ENCODE peak calls at places on chromosomes 11 and 22, in six cellular contexts. One of them, this sample, is unnamed.

GRCh38 chr11:2837096-2837601 is 48.4 kb downstream of the CDKN1C start:
- DNase-seq in foreskin fibroblast: peak; percentile 28
- DNase-seq in astrocyte: no peak
- DNase-seq in fibroblast of mammary gland: no peak
- DNase-seq in hepatocyte: peak; percentile 96
- DNase-seq in mesenchymal stem cell: peak; percentile 81
- DNase-seq in this sample: no peak

GRCh38 chr22:43582394-43582793 is 170.6 kb downstream of the MPPED1 start:
- DNase-seq in foreskin fibroblast: no peak
- DNase-seq in astrocyte: no peak
- DNase-seq in fibroblast of mammary gland: no peak
- DNase-seq in hepatocyte: no peak
- DNase-seq in mesenchymal stem cell: no peak
- DNase-seq in this sample: no peak

GRCh38 chr22:17371446-17371845 is 2.2 kb downstream of the CECR2 start:
- DNase-seq in foreskin fibroblast: no peak
- DNase-seq in astrocyte: no peak
- DNase-seq in fibroblast of mammary gland: no peak
- DNase-seq in hepatocyte: no peak
- DNase-seq in mesenchymal stem cell: no peak
- DNase-seq in this sample: no peak

GRCh38 chr11:20050551-20051333 is 109.5 kb downstream of the DBX1 start:
- DNase-seq in foreskin fibroblast: no peak
- DNase-seq in astrocyte: peak; percentile 86
- DNase-seq in fibroblast of mammary gland: no peak
- DNase-seq in hepatocyte: no peak
- DNase-seq in mesenchymal stem cell: no peak
- DNase-seq in this sample: no peak

GRCh38 chr11:46590740-46591606 is 2.9 kb downstream of the AMBRA1 start:
- DNase-seq in foreskin fibroblast: no peak
- DNase-seq in astrocyte: no peak
- DNase-seq in fibroblast of mammary gland: no peak
- DNase-seq in hepatocyte: no peak
- DNase-seq in mesenchymal stem cell: no peak
- DNase-seq in this sample: peak; percentile 56

GRCh38 chr11:120694706-120695105 is 183.2 kb downstream of the GRIK4 start:
- DNase-seq in foreskin fibroblast: no peak
- DNase-seq in astrocyte: no peak
- DNase-seq in fibroblast of mammary gland: no peak
- DNase-seq in hepatocyte: no peak
- DNase-seq in mesenchymal stem cell: no peak
- DNase-seq in this sample: no peak

GRCh38 chr11:109960831-109961230 is 132.4 kb upstream of the ZC3H12C start:
- DNase-seq in foreskin fibroblast: peak; percentile 86
- DNase-seq in astrocyte: peak; percentile 80
- DNase-seq in fibroblast of mammary gland: peak; percentile 96
- DNase-seq in hepatocyte: peak; percentile 22
- DNase-seq in mesenchymal stem cell: peak; percentile 89
- DNase-seq in this sample: no peak

GRCh38 chr11:134372536-134372935 is 39.5 kb downstream of the B3GAT1 start:
- DNase-seq in foreskin fibroblast: no peak
- DNase-seq in astrocyte: no peak
- DNase-seq in fibroblast of mammary gland: no peak
- DNase-seq in hepatocyte: no peak
- DNase-seq in mesenchymal stem cell: no peak
- DNase-seq in this sample: no peak

GRCh38 chr11:36399236-36399635 is 103.1 kb downstream of the PRR5L start:
- DNase-seq in foreskin fibroblast: no peak
- DNase-seq in astrocyte: no peak
- DNase-seq in fibroblast of mammary gland: no peak
- DNase-seq in hepatocyte: no peak
- DNase-seq in mesenchymal stem cell: no peak
- DNase-seq in this sample: no peak

GRCh38 chr11:12761029-12761428 is 86.8 kb downstream of the TEAD1 start:
- DNase-seq in foreskin fibroblast: peak; percentile 46
- DNase-seq in astrocyte: no peak
- DNase-seq in fibroblast of mammary gland: peak; percentile 53
- DNase-seq in hepatocyte: no peak
- DNase-seq in mesenchymal stem cell: peak; percentile 52
- DNase-seq in this sample: peak; percentile 65

GRCh38 chr22:19761022-19761499 is 483 bp downstream of the TBX1 start:
- DNase-seq in foreskin fibroblast: no peak
- DNase-seq in astrocyte: no peak
- DNase-seq in fibroblast of mammary gland: no peak
- DNase-seq in hepatocyte: no peak
- DNase-seq in mesenchymal stem cell: no peak
- DNase-seq in this sample: no peak

GRCh38 chr11:45665206-45665932 is at the start of gene CHST1:
- DNase-seq in foreskin fibroblast: peak; percentile 28
- DNase-seq in astrocyte: peak; percentile 2
- DNase-seq in fibroblast of mammary gland: no peak
- DNase-seq in hepatocyte: peak; percentile 62
- DNase-seq in mesenchymal stem cell: peak; percentile 40
- DNase-seq in this sample: peak; percentile 51

GRCh38 chr22:24321999-24322398 is 51.4 kb downstream of the SPECC1L start:
- DNase-seq in foreskin fibroblast: no peak
- DNase-seq in astrocyte: no peak
- DNase-seq in fibroblast of mammary gland: no peak
- DNase-seq in hepatocyte: no peak
- DNase-seq in mesenchymal stem cell: no peak
- DNase-seq in this sample: no peak
- H3K4me3 ChIP-seq in foreskin fibroblast: no peak overlapping the region
- H3K4me3 ChIP-seq in astrocyte: no peak overlapping the region
- H3K4me3 ChIP-seq in fibroblast of mammary gland: no peak overlapping the region
- H3K4me3 ChIP-seq in hepatocyte: no peak overlapping the region
- H3K4me3 ChIP-seq in mesenchymal stem cell: peak overlapping the region; percentile 5
- H3K4me3 ChIP-seq in this sample: no peak overlapping the region

GRCh38 chr11:64372802-64373597 is 14.0 kb downstream of the RPS6KA4 start:
- DNase-seq in foreskin fibroblast: no peak
- DNase-seq in astrocyte: no peak
- DNase-seq in fibroblast of mammary gland: peak; percentile 37
- DNase-seq in hepatocyte: no peak
- DNase-seq in mesenchymal stem cell: no peak
- DNase-seq in this sample: no peak
- H3K4me3 ChIP-seq in foreskin fibroblast: no peak overlapping the region
- H3K4me3 ChIP-seq in astrocyte: no peak overlapping the region
- H3K4me3 ChIP-seq in fibroblast of mammary gland: no peak overlapping the region
- H3K4me3 ChIP-seq in hepatocyte: no peak overlapping the region
- H3K4me3 ChIP-seq in mesenchymal stem cell: no peak overlapping the region
- H3K4me3 ChIP-seq in this sample: no peak overlapping the region

GRCh38 chr22:32044477-32044876 is 1.4 kb downstream of the SLC5A1 start:
- DNase-seq in foreskin fibroblast: no peak
- DNase-seq in astrocyte: no peak
- DNase-seq in fibroblast of mammary gland: no peak
- DNase-seq in hepatocyte: no peak
- DNase-seq in mesenchymal stem cell: no peak
- DNase-seq in this sample: no peak

GRCh38 chr22:32043391-32043790 is 330 bp downstream of the SLC5A1 start:
- DNase-seq in foreskin fibroblast: no peak
- DNase-seq in astrocyte: no peak
- DNase-seq in fibroblast of mammary gland: no peak
- DNase-seq in hepatocyte: no peak
- DNase-seq in mesenchymal stem cell: no peak
- DNase-seq in this sample: no peak

GRCh38 chr22:32044913-32045312 is 1.9 kb downstream of the SLC5A1 start:
- DNase-seq in foreskin fibroblast: no peak
- DNase-seq in astrocyte: no peak
- DNase-seq in fibroblast of mammary gland: peak; percentile 7
- DNase-seq in hepatocyte: peak; percentile 26
- DNase-seq in mesenchymal stem cell: no peak
- DNase-seq in this sample: no peak

GRCh38 chr22:32040324-32040904 is 2.6 kb upstream of the SLC5A1 start:
- DNase-seq in foreskin fibroblast: no peak
- DNase-seq in astrocyte: no peak
- DNase-seq in fibroblast of mammary gland: no peak
- DNase-seq in hepatocyte: no peak
- DNase-seq in mesenchymal stem cell: no peak
- DNase-seq in this sample: no peak

DNA sequence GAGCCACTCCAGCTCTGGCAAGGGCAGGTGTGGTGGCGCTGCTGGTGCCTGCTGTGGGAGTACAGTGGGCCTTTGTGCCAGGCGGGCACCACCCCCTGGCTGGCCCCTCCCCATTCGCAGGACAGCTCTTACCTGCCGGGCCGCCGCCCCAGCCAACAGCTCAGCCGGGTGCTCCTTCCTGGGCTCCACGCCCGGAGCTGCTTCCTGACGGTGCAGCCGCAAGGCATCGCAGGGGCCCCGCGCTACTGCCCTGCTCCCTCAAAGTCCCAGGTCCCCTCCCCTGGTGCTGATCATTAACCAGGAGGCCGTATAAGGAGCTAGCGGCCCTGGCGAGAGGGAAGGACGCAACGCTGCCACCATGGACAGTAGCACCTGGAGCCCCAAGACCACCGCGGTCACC is at the start of gene SLC5A1:
- DNase-seq in foreskin fibroblast: no peak
- DNase-seq in astrocyte: no peak
- DNase-seq in fibroblast of mammary gland: no peak
- DNase-seq in hepatocyte: no peak
- DNase-seq in mesenchymal stem cell: no peak
- DNase-seq in this sample: no peak
- H3K4me3 ChIP-seq in foreskin fibroblast: no peak within 1 kb of the TSS
- H3K4me3 ChIP-seq in astrocyte: no peak within 1 kb of the TSS
- H3K4me3 ChIP-seq in fibroblast of mammary gland: no peak within 1 kb of the TSS
- H3K4me3 ChIP-seq in hepatocyte: no peak within 1 kb of the TSS
- H3K4me3 ChIP-seq in mesenchymal stem cell: no peak within 1 kb of the TSS
- H3K4me3 ChIP-seq in this sample: no peak within 1 kb of the TSS

DNA sequence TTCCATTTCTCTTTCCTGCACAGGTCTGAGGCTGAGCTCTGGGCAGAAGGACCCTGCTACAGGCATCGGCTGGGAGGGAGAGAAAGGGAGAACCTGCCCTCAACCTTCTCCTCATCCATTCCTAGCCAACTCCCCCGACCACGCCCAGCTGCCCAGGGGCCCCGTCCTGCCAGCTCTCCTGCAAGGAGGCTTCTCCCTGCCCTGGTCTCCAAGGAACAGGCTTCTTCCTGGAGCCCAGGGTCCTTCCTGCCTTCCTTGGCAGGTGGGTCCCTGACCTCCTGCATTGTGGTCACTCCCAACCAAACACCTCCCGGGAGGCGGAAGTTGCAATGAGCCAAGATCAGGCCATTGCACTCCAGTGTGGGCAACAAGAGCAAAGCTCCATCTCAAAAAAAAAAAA is 12.5 kb upstream of the HMOX1 start:
- DNase-seq in foreskin fibroblast: no peak
- DNase-seq in astrocyte: no peak
- DNase-seq in fibroblast of mammary gland: no peak
- DNase-seq in hepatocyte: no peak
- DNase-seq in mesenchymal stem cell: no peak
- DNase-seq in this sample: no peak
- H3K4me3 ChIP-seq in foreskin fibroblast: no peak overlapping the region
- H3K4me3 ChIP-seq in astrocyte: no peak overlapping the region
- H3K4me3 ChIP-seq in fibroblast of mammary gland: no peak overlapping the region
- H3K4me3 ChIP-seq in hepatocyte: no peak overlapping the region
- H3K4me3 ChIP-seq in mesenchymal stem cell: no peak overlapping the region
- H3K4me3 ChIP-seq in this sample: no peak overlapping the region

GRCh38 chr11:90189011-90189410 is 33.8 kb downstream of the CHORDC1 start:
- DNase-seq in foreskin fibroblast: no peak
- DNase-seq in astrocyte: no peak
- DNase-seq in fibroblast of mammary gland: no peak
- DNase-seq in hepatocyte: no peak
- DNase-seq in mesenchymal stem cell: no peak
- DNase-seq in this sample: no peak
- H3K4me3 ChIP-seq in foreskin fibroblast: no peak overlapping the region
- H3K4me3 ChIP-seq in astrocyte: no peak overlapping the region
- H3K4me3 ChIP-seq in fibroblast of mammary gland: no peak overlapping the region
- H3K4me3 ChIP-seq in hepatocyte: no peak overlapping the region
- H3K4me3 ChIP-seq in mesenchymal stem cell: no peak overlapping the region
- H3K4me3 ChIP-seq in this sample: no peak overlapping the region

DNA sequence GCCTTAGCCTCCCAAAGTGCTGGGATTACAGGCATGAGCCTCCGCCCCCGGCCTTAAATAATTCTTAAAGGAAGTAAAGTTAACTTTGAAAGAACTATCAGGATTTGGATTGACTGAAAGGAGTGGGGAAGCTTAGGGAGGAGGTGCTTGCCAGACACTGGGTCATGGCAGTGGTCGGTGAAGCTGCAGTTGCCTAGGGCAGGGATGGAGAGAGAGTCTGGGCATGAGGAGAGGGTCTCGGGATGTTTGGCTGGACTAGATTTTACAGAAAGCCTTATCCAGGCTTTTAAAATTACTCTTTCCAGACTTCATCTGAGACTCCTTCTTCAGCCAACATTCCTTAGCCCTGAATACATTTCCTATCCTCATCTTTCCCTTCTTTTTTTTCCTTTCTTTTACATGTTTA is 520 bp upstream of the NNMT start:
- DNase-seq in foreskin fibroblast: no peak
- DNase-seq in astrocyte: no peak
- DNase-seq in fibroblast of mammary gland: no peak
- DNase-seq in hepatocyte: no peak
- DNase-seq in mesenchymal stem cell: no peak
- DNase-seq in this sample: no peak
- H3K4me3 ChIP-seq in foreskin fibroblast: peak overlapping the region; percentile 69
- H3K4me3 ChIP-seq in astrocyte: peak overlapping the region; percentile 67
- H3K4me3 ChIP-seq in fibroblast of mammary gland: peak overlapping the region; percentile 82
- H3K4me3 ChIP-seq in hepatocyte: no peak overlapping the region
- H3K4me3 ChIP-seq in mesenchymal stem cell: peak overlapping the region; percentile 92
- H3K4me3 ChIP-seq in this sample: no peak overlapping the region

DNA sequence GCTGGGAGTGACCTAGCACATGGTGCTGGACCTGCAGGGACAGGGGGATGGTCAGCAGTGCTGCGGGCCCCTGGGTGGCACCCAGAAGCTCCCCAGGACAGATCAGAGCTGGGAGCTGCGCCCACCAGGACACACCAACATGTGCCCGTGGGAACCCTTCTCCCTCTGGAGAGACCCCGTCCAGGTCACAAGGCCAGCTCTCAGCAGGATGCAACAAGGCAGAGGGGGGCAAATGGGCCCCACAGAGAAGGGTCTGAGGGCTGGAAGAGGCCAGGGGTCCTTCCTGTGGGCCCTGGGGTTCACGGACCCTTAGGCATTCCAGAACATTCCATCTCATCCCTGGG is 6.2 kb downstream of the DUSP8 start:
- DNase-seq in foreskin fibroblast: no peak
- DNase-seq in astrocyte: no peak
- DNase-seq in fibroblast of mammary gland: no peak
- DNase-seq in hepatocyte: no peak
- DNase-seq in mesenchymal stem cell: no peak
- DNase-seq in this sample: no peak
- H3K4me3 ChIP-seq in foreskin fibroblast: no peak overlapping the region
- H3K4me3 ChIP-seq in astrocyte: no peak overlapping the region
- H3K4me3 ChIP-seq in fibroblast of mammary gland: no peak overlapping the region
- H3K4me3 ChIP-seq in hepatocyte: no peak overlapping the region
- H3K4me3 ChIP-seq in mesenchymal stem cell: no peak overlapping the region
- H3K4me3 ChIP-seq in this sample: no peak overlapping the region

GRCh38 chr11:102528618-102529017 is 1.9 kb downstream of the MMP7 start:
- DNase-seq in foreskin fibroblast: no peak
- DNase-seq in astrocyte: no peak
- DNase-seq in fibroblast of mammary gland: no peak
- DNase-seq in hepatocyte: no peak
- DNase-seq in mesenchymal stem cell: no peak
- DNase-seq in this sample: no peak
- H3K4me3 ChIP-seq in foreskin fibroblast: no peak overlapping the region
- H3K4me3 ChIP-seq in astrocyte: no peak overlapping the region
- H3K4me3 ChIP-seq in fibroblast of mammary gland: no peak overlapping the region
- H3K4me3 ChIP-seq in hepatocyte: no peak overlapping the region
- H3K4me3 ChIP-seq in mesenchymal stem cell: no peak overlapping the region
- H3K4me3 ChIP-seq in this sample: no peak overlapping the region

DNA sequence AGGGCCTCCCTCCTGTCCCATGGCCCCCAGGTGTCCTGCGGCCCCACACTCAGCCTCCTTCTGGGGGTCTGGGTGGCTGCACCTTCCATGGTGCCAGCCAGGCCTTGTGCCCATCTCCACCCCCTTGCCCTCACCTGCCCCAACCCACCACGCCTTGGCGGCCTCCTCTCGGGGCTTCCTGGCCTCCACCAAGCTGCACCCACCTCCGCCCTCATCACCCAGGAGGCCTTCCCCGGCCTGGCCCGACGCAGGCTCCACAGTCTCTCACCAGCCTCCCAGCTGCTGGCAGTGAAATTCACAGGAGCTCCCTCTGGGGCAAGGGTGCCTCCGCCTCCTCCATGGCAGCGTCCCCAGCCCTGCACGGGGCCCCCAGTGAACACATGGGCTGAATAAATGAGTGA is 35.9 kb upstream of the WNT7B start:
- DNase-seq in foreskin fibroblast: no peak
- DNase-seq in astrocyte: no peak
- DNase-seq in fibroblast of mammary gland: no peak
- DNase-seq in hepatocyte: no peak
- DNase-seq in mesenchymal stem cell: no peak
- DNase-seq in this sample: no peak
- H3K4me3 ChIP-seq in foreskin fibroblast: peak overlapping the region; percentile 29
- H3K4me3 ChIP-seq in astrocyte: no peak overlapping the region
- H3K4me3 ChIP-seq in fibroblast of mammary gland: no peak overlapping the region
- H3K4me3 ChIP-seq in hepatocyte: no peak overlapping the region
- H3K4me3 ChIP-seq in mesenchymal stem cell: peak overlapping the region; percentile 65
- H3K4me3 ChIP-seq in this sample: no peak overlapping the region